ENCODE peak calls at places on chromosome 2, in four cellular contexts. C is A549, G is tibial nerve, D is ovary. I is an unnamed sample.

GRCh38 chr2:31770718-31771117 is 190.0 kb upstream of the SRD5A2 start:
- DNase-seq in G (no peak), D (no peak), C (no peak), I (no peak)

GRCh38 chr2:134416018-134416417 is 162.1 kb downstream of the MGAT5 start:
- DNase-seq in G (no peak), D (no peak), C (no peak), I (no peak)

GRCh38 chr2:50765146-50765545 is 266.8 kb downstream of the NRXN1 start:
- DNase-seq in C (no peak), G (no peak), D (no peak), I (no peak)

GRCh38 chr2:64562148-64562784 is 38.1 kb downstream of the AFTPH start:
- DNase-seq in D (no peak), G (no peak), C (peak), I (no peak)

GRCh38 chr2:23993736-23994269 is 16.1 kb upstream of the MFSD2B start:
- DNase-seq in D (no peak), C (no peak), G (no peak), I (no peak)

GRCh38 chr2:162475661-162476060 is 131.7 kb downstream of the GCA start:
- DNase-seq in G (no peak), C (no peak), D (no peak), I (no peak)

GRCh38 chr2:28755411-28755810 is 3.8 kb downstream of the PPP1CB start:
- DNase-seq in C (no peak), D (no peak), G (no peak), I (no peak)

GRCh38 chr2:207967121-207967520 is 58.2 kb downstream of the PLEKHM3 start:
- DNase-seq in G (no peak), D (no peak), C (no peak), I (no peak)

GRCh38 chr2:66301073-66301766 is 133.7 kb upstream of the MEIS1 start:
- DNase-seq in D (no peak), G (peak), C (no peak), I (peak)

GRCh38 chr2:139759000-139759505 is 978.9 kb upstream of the NXPH2 start:
- DNase-seq in G (no peak), D (no peak), C (no peak), I (no peak)

GRCh38 chr2:120476141-120476540 is 130.2 kb downstream of the INHBB start:
- DNase-seq in G (no peak), D (no peak), C (no peak), I (no peak)

GRCh38 chr2:23806665-23807064 is 120.3 kb downstream of the ATAD2B start:
- DNase-seq in C (no peak), D (no peak), G (no peak), I (no peak)

GRCh38 chr2:132664096-132664495 is 5.9 kb downstream of the LYPD1 start:
- DNase-seq in C (no peak), D (no peak), G (no peak), I (no peak)

GRCh38 chr2:237697586-237698337 is 70.4 kb downstream of the LRRFIP1 start:
- DNase-seq in D (no peak), C (no peak), G (no peak), I (no peak)

GRCh38 chr2:19363474-19363778 is 5.0 kb upstream of the OSR1 start:
- DNase-seq in C (no peak), G (no peak), D (no peak), I (no peak)

GRCh38 chr2:19361325-19361990 is 3.0 kb upstream of the OSR1 start:
- DNase-seq in G (no peak), D (peak), C (no peak), I (peak)

GRCh38 chr2:19362094-19362649 is 3.7 kb upstream of the OSR1 start:
- DNase-seq in D (no peak), G (no peak), C (peak), I (no peak)

GRCh38 chr2:19364014-19364413 is 5.6 kb upstream of the OSR1 start:
- DNase-seq in G (no peak), C (no peak), D (no peak), I (no peak)

DNA sequence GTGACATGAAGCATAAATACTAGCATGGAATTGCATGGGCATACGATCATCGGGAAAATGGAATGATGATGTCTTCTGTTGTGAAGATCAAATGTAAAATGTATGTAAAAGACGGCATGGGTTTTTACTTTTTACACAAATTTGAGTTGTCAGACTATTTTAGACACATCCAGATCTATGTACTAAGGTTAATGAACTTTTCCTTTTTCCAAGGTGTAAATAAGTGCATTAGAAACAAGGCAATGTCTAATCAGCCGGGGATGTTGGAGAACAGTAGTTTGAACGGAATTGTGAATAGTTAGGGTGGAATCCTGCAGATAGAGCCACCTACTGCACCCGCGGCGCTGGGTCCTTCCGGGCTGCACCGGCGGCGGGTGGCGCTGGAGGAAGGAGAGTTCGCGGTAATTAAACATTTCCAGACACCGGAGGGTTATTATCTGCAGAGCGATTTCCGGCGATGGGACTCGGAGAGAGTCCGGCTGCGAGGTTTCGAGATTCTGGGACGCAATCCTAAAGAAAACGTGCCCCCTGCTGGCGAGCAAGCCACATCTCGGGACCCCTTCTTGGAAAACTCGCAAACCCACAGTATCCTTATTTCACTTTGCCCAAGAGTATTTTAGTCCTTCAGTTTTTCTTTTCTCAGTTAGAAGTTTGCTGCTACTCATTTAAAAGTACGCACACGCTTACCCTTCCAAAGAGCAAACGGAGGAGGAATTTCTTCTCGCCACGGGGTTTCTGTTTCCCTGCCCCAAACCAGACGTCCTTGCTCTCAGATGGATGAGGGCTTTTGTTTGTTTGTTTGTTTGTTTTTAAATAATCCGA is 4.4 kb upstream of the OSR1 start:
- DNase-seq in G (peak), D (peak), C (peak), I (peak)
- TF ChIP-seq EP300 in G (no peak), D (no peak), C (no peak), I (no peak)

GRCh38 chr2:194815475-194815874 is 841.6 kb upstream of the SLC39A10 start:
- DNase-seq in G (no peak), C (no peak), D (no peak), I (no peak)

GRCh38 chr2:194822097-194822496 is 834.9 kb upstream of the SLC39A10 start:
- DNase-seq in G (no peak), C (no peak), D (no peak), I (no peak)

GRCh38 chr2:194822657-194823056 is 834.4 kb upstream of the SLC39A10 start:
- DNase-seq in D (no peak), G (no peak), C (no peak), I (no peak)

GRCh38 chr2:194824450-194824849 is 832.6 kb upstream of the SLC39A10 start:
- DNase-seq in D (no peak), G (no peak), C (no peak), I (no peak)

GRCh38 chr2:194819367-194819766 is 837.7 kb upstream of the SLC39A10 start:
- DNase-seq in C (no peak), D (no peak), G (no peak), I (no peak)
- TF ChIP-seq CTCF in C (peak), D (no peak), G (no peak), I (no peak)

GRCh38 chr2:168216351-168217005 is 30.9 kb downstream of the STK39 start:
- DNase-seq in C (no peak), G (no peak), D (no peak), I (peak)
- TF ChIP-seq EP300 in C (no peak), G (no peak), D (no peak), I (no peak)

GRCh38 chr2:86358982-86359381 is 21.6 kb upstream of the REEP1 start:
- DNase-seq in D (no peak), C (no peak), G (no peak), I (no peak)
- TF ChIP-seq CTCF in D (no peak), C (no peak), G (no peak), I (no peak)

DNA sequence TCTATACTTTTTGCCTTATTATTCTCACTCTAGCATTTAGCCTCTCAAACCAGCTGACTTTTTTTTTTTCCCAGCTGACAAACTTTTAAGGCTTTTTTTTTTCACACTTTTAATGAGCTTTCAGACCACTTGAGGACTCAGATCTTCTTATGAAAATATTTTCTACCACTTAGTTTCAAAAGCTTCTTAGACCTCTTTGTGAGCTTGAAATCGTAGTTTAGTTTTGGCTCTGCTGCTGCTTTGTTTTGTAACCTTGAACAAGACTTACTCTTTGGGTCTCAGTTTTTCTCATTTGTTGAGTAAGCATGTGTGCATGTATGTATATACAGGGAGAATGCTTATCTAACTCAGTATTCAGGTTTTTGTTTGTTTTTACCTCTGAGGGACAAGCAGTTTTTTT is 3.5 kb downstream of the NBEAL1 start:
- DNase-seq in G (no peak), C (no peak), D (no peak), I (no peak)
- TF ChIP-seq EP300 in G (no peak), C (no peak), D (no peak), I (no peak)

GRCh38 chr2:223989206-223989859 is 32.1 kb downstream of the MRPL44 start:
- DNase-seq in C (peak), D (no peak), G (no peak), I (peak)
- TF ChIP-seq CTCF in C (no peak), D (no peak), G (no peak), I (peak)

GRCh38 chr2:34656632-34657031 is 1057.5 kb upstream of the FAM98A start:
- DNase-seq in G (no peak), D (no peak), C (no peak), I (no peak)
- TF ChIP-seq EP300 in G (no peak), D (no peak), C (no peak), I (no peak)